ENCODE peak calls at places on chromosomes 2 and 18, in eight cellular contexts. D, O, M, F, W, E, X and Q are unnamed samples.

GRCh38 chr2:63903003-63903402 is 61.3 kb downstream of the UGP2 start:
- DNase-seq in E (no peak), W (no peak), M (no peak), O (peak; percentile 14), X (no peak), D (no peak), F (no peak), Q (no peak)

GRCh38 chr18:12989397-12990127 is 1.6 kb upstream of the CEP192 start:
- DNase-seq in E (no peak), O (no peak), X (no peak), W (no peak), F (no peak), D (no peak), M (no peak), Q (no peak)

GRCh38 chr2:14634223-14634884 is 1.8 kb downstream of the LRATD1 start:
- DNase-seq in E (no peak), F (peak; percentile 75), M (peak; percentile 71), X (no peak), D (peak; percentile 83), W (peak; percentile 91), O (peak; percentile 78), Q (peak; percentile 61)

GRCh38 chr18:65754121-65754520 is 3.3 kb downstream of the CDH7 start:
- DNase-seq in M (no peak), F (no peak), E (peak; percentile 46), W (no peak), O (peak; percentile 64), X (no peak), D (peak; percentile 12), Q (no peak)

GRCh38 chr2:221282386-221282785 is 289.7 kb downstream of the EPHA4 start:
- DNase-seq in W (no peak), O (no peak), F (no peak), D (no peak), E (no peak), X (no peak), M (no peak), Q (no peak)

GRCh38 chr2:240889601-240890560 is 6.1 kb downstream of the MAB21L4 start:
- DNase-seq in F (no peak), D (no peak), W (no peak), M (no peak), E (no peak), O (no peak), X (no peak), Q (no peak)

GRCh38 chr2:98727758-98728718 is 2.9 kb downstream of the MGAT4A start:
- DNase-seq in M (no peak), F (no peak), W (no peak), X (no peak), D (no peak), O (no peak), E (no peak), Q (no peak)

GRCh38 chr2:40471868-40472267 is 20.0 kb upstream of the SLC8A1 start:
- DNase-seq in O (no peak), M (no peak), W (no peak), X (no peak), F (no peak), D (no peak), E (no peak), Q (peak; percentile 18)

GRCh38 chr2:40281021-40281940 is 170.6 kb downstream of the SLC8A1 start:
- DNase-seq in E (peak; percentile 67), O (peak; percentile 87), X (no peak), W (no peak), D (peak; percentile 73), F (no peak), M (no peak), Q (peak; percentile 50)